ENCODE peak calls at places on chromosomes 1 and 21, in seven cellular contexts. M, C, O, U, Y, V and N are unnamed samples.

GRCh38 chr1:17661546-17662157 is 93.5 kb upstream of the ACTL8 start:
- DNase-seq in M (peak; percentile 65), C (peak; percentile 12), O (peak; percentile 90), U (peak; percentile 78), Y (peak; percentile 93), V (peak; percentile 53), N (peak; percentile 55)

GRCh38 chr1:47569681-47570470 is 132.0 kb downstream of the FOXD2 start:
- DNase-seq in M (peak; percentile 88), C (peak; percentile 79), O (peak; percentile 65), U (peak; percentile 82), Y (no peak), V (no peak), N (no peak)

GRCh38 chr1:43477716-43478115 is 24.0 kb upstream of the HYI start:
- DNase-seq in M (no peak), C (no peak), O (no peak), U (no peak), Y (no peak), V (no peak), N (no peak)

GRCh38 chr1:241181471-241181870 is 175.5 kb downstream of the RGS7 start:
- DNase-seq in M (no peak), C (no peak), O (no peak), U (no peak), Y (no peak), V (no peak), N (no peak)

GRCh38 chr21:33023574-33024277 is 2.0 kb upstream of the OLIG2 start:
- DNase-seq in M (no peak), C (no peak), O (peak; percentile 75), U (peak; percentile 61), Y (peak; percentile 19), V (no peak), N (no peak)

GRCh38 chr21:33644383-33645074 is 2.2 kb downstream of the ITSN1 start:
- DNase-seq in M (peak; percentile 57), C (no peak), O (peak; percentile 30), U (peak; percentile 22), Y (no peak), V (no peak), N (no peak)

GRCh38 chr1:60813051-60813450 is 269.3 kb upstream of the NFIA start:
- DNase-seq in M (no peak), C (no peak), O (peak; percentile 19), U (no peak), Y (no peak), V (no peak), N (no peak)

GRCh38 chr1:205012416-205013140 is 30.4 kb upstream of the CNTN2 start:
- DNase-seq in M (no peak), C (no peak), O (no peak), U (no peak), Y (no peak), V (no peak), N (no peak)

GRCh38 chr21:32624726-32625125 is 12.5 kb upstream of the CFAP298 start:
- DNase-seq in M (no peak), C (peak; percentile 18), O (no peak), U (no peak), Y (no peak), V (peak; percentile 100), N (no peak)

GRCh38 chr1:71307451-71307850 is 226.6 kb upstream of the ZRANB2 start:
- DNase-seq in M (no peak), C (no peak), O (no peak), U (peak; percentile 14), Y (peak; percentile 7), V (peak; percentile 44), N (peak; percentile 0)

GRCh38 chr21:38404134-38404533 is 94.1 kb downstream of the ERG start:
- DNase-seq in M (no peak), C (no peak), O (no peak), U (no peak), Y (no peak), V (no peak), N (no peak)

GRCh38 chr1:72439036-72439435 is 156.7 kb upstream of the NEGR1 start:
- DNase-seq in M (no peak), C (no peak), O (no peak), U (no peak), Y (no peak), V (no peak), N (no peak)

GRCh38 chr1:20685099-20685662 is 24.0 kb upstream of the DDOST start:
- DNase-seq in M (no peak), C (no peak), O (no peak), U (no peak), Y (no peak), V (no peak), N (no peak)

GRCh38 chr1:145918992-145919939 is 749 bp upstream of the PEX11B start:
- DNase-seq in M (peak; percentile 65), C (peak; percentile 29), O (peak; percentile 62), U (peak; percentile 60), Y (peak; percentile 73), V (peak; percentile 78), N (no peak)

GRCh38 chr1:16209847-16210407 is 2.5 kb downstream of the ARHGEF19 start:
- DNase-seq in M (no peak), C (no peak), O (peak; percentile 27), U (no peak), Y (no peak), V (no peak), N (no peak)

GRCh38 chr1:157069596-157069995 is 24.1 kb upstream of the ARHGEF11 start:
- DNase-seq in M (no peak), C (no peak), O (peak; percentile 65), U (no peak), Y (no peak), V (no peak), N (no peak)

GRCh38 chr1:67769633-67770256 is 63.5 kb downstream of the GNG12 start:
- DNase-seq in M (no peak), C (no peak), O (no peak), U (no peak), Y (no peak), V (no peak), N (no peak)

GRCh38 chr1:198890531-198890930 is 251.7 kb downstream of the PTPRC start:
- DNase-seq in M (no peak), C (no peak), O (no peak), U (no peak), Y (no peak), V (no peak), N (no peak)

DNA sequence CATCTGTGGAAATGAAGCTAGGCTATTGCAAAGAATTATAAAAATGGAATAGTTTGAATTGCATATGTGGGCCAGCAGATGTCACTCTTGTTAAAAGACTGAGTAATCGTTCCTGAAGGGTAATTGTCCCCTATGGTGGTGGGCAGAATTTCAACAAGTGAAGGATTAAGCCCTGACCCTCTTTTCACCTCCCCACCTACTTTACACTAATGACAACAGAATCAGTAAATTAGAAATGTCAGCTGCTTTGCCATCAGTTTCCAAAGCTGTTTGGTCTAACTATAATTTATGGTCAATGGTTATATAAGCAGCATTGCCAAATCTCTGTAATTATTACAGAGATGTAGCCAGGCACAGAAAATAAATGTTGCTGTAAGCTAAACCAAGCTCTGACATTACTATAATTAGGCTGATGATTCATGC is 898.6 kb downstream of the AMY1C start:
- DNase-seq in M (peak; percentile 31), C (no peak), O (peak; percentile 59), U (peak; percentile 72), Y (peak; percentile 57), V (no peak), N (peak; percentile 53)
- TF ChIP-seq CTCF in M (peak; percentile 58), C (peak; percentile 26), O (peak; percentile 69), U (peak; percentile 76), Y (peak; percentile 59), V (peak; percentile 44), N (peak; percentile 87)

DNA sequence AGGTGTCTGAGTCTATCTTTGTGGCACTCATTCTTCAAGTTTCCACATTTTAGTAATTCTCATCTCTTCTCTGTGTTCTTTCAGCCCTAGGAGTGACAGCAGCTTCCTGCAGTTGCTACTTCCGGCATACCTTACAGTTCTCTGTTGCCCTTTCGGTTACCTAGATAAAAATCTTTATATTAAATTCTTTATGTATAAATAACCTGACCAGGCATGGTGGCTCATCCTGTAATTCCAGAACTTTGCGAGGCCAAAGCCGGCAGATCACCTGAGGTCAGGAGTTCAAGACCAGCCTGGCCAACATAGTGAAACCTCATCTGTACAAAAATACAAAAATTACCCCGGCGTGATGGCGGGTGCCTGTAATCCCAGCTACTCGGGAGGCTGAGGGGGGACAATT is 62.9 kb downstream of the CDKN2C start:
- DNase-seq in M (no peak), C (no peak), O (no peak), U (no peak), Y (no peak), V (no peak), N (no peak)
- H3K27ac ChIP-seq in M (no peak overlapping the region), C (no peak overlapping the region), O (no peak overlapping the region), U (no peak overlapping the region), Y (no peak overlapping the region), V (no peak overlapping the region), N (no peak overlapping the region)

GRCh38 chr21:44711327-44712202 is at the start of gene TSPEAR:
- DNase-seq in M (peak; percentile 46), C (no peak), O (peak; percentile 49), U (peak; percentile 57), Y (peak; percentile 48), V (no peak), N (no peak)
- TF ChIP-seq EZH2phosphoT487 in M (peak; percentile 44), C (no peak), O (peak; percentile 89), U (no peak), Y (peak; percentile 10), V (peak; percentile 79), N (no peak)

GRCh38 chr21:29098156-29098555 is 24.7 kb upstream of the CCT8 start:
- DNase-seq in M (no peak), C (no peak), O (no peak), U (no peak), Y (no peak), V (no peak), N (no peak)

GRCh38 chr21:29105218-29105617 is 25.2 kb upstream of the MAP3K7CL start:
- DNase-seq in M (peak; percentile 65), C (no peak), O (no peak), U (no peak), Y (no peak), V (no peak), N (no peak)

GRCh38 chr21:29104239-29104708 is 26.2 kb upstream of the MAP3K7CL start:
- DNase-seq in M (no peak), C (no peak), O (peak; percentile 82), U (no peak), Y (no peak), V (no peak), N (no peak)

DNA sequence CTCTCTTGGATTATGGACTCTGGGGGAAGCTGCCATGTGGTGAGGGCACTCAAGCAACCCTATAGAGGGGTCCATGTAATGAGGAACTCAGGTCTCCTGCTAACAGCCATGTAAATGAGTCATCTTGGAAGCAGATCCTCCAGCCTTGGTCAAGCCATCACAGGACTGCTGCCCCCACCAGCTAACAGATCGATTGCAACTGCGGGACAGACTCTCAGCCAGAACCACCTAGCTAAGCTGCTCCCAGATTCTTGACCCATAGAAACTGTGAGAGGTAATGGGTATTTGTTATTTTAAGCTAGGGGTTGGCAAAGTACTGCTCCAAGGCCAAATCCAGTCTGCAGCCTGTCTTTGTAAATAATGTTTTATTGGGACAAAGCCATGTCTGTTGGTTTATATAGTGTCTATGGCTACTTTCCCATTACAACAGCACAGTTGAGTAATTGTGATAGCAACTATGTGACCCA is 27.6 kb upstream of the MAP3K7CL start:
- DNase-seq in M (no peak), C (no peak), O (no peak), U (no peak), Y (no peak), V (no peak), N (no peak)
- TF ChIP-seq CTCF in M (no peak), C (no peak), O (no peak), U (no peak), Y (no peak), V (no peak), N (no peak)

GRCh38 chr1:24928631-24929090 is 1.4 kb downstream of the RUNX3 start:
- DNase-seq in M (no peak), C (no peak), O (peak; percentile 66), U (peak; percentile 60), Y (peak; percentile 50), V (peak; percentile 68), N (peak; percentile 58)
- H3K27ac ChIP-seq in M (no peak overlapping the region), C (peak overlapping the region; percentile 82), O (no peak overlapping the region), U (no peak overlapping the region), Y (no peak overlapping the region), V (peak overlapping the region; percentile 84), N (peak overlapping the region; percentile 72)